ENCODE peak calls at places on chromosomes 13 and 19, in ten cellular contexts. V is endothelial cell, M is transverse colon, P is mucosa of descending colon, D is HL-60, T is fibroblast of lung, A is Calu3, H is adrenal gland, J is fibroblast of mammary gland, K is OCI-LY7. E is an unnamed sample.
A peak's percentile ranks its signal among the peaks of the same experiment; 100 is the strongest.

GRCh38 chr19:6963937-6964336 is 57.3 kb downstream of the MBD3L2B start:
- DNase-seq in V (no peak), M (no peak), P (no peak), D (no peak), T (no peak), A (no peak), H (no peak), J (no peak), K (peak; percentile 41), E (no peak)

GRCh38 chr19:18568367-18568766 is 3.3 kb upstream of the UBA52 start:
- DNase-seq in V (no peak), M (no peak), P (no peak), D (no peak), T (no peak), A (no peak), H (no peak), J (no peak), K (no peak), E (no peak)

GRCh38 chr19:29074579-29074978 is 138.4 kb downstream of the UQCRFS1 start:
- DNase-seq in V (no peak), M (no peak), P (no peak), D (no peak), T (no peak), A (no peak), H (no peak), J (no peak), K (no peak), E (no peak)

GRCh38 chr13:106143392-106143791 is 392.1 kb downstream of the EFNB2 start:
- DNase-seq in V (no peak), M (no peak), P (no peak), D (no peak), T (peak; percentile 95), A (no peak), H (no peak), J (peak; percentile 42), K (no peak), E (no peak)

GRCh38 chr13:110799246-110800236 is 86.0 kb downstream of the ING1 start:
- DNase-seq in V (no peak), M (no peak), P (no peak), D (no peak), T (peak; percentile 93), A (no peak), H (peak; percentile 37), J (peak; percentile 98), K (no peak), E (no peak)

GRCh38 chr13:41061914-41062837 is 867 bp downstream of the WBP4 start:
- DNase-seq in V (no peak), M (no peak), P (no peak), D (peak; percentile 58), T (peak; percentile 82), A (no peak), H (peak; percentile 80), J (peak; percentile 71), K (no peak), E (no peak)

GRCh38 chr13:46051958-46052313 is 610 bp downstream of the ZC3H13 start:
- DNase-seq in V (no peak), M (no peak), P (no peak), D (no peak), T (no peak), A (no peak), H (no peak), J (peak; percentile 22), K (no peak), E (no peak)

GRCh38 chr13:114111577-114111976 is 20.8 kb downstream of the RASA3 start:
- DNase-seq in V (no peak), M (peak; percentile 8), P (no peak), D (no peak), T (peak; percentile 91), A (no peak), H (no peak), J (peak; percentile 58), K (no peak), E (no peak)

GRCh38 chr13:72561791-72562190 is 165.6 kb downstream of the MZT1 start:
- DNase-seq in V (no peak), M (no peak), P (no peak), D (no peak), T (no peak), A (no peak), H (no peak), J (no peak), K (no peak), E (no peak)

GRCh38 chr13:72570019-72570418 is 157.4 kb downstream of the MZT1 start:
- DNase-seq in V (no peak), M (no peak), P (no peak), D (no peak), T (no peak), A (no peak), H (peak; percentile 1), J (no peak), K (no peak), E (no peak)

GRCh38 chr13:72562686-72563085 is 164.7 kb downstream of the MZT1 start:
- DNase-seq in V (no peak), M (no peak), P (no peak), D (no peak), T (no peak), A (no peak), H (no peak), J (no peak), K (no peak), E (no peak)

GRCh38 chr13:72567566-72567965 is 159.9 kb downstream of the MZT1 start:
- DNase-seq in V (no peak), M (no peak), P (no peak), D (no peak), T (no peak), A (no peak), H (no peak), J (no peak), K (no peak), E (no peak)

DNA sequence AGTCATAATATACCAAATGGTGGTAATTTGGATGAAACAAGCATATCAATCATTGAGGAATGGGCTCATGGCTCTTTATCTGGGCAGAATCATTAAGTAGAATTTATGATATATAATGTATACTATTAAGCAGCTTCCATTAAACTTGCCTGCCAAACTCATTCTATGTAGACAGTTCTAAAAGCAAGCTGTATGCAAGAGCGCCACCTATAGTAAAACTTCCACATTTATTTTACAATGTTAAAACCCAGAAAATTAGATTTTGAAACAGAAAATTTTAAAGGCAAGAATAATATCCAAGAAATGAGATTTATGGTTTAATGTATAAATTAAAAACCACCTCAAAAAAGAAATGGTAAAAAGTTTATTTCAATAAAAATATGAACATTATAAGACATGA is 161.5 kb downstream of the MZT1 start:
- DNase-seq in V (no peak), M (no peak), P (no peak), D (no peak), T (peak; percentile 61), A (no peak), H (no peak), J (peak; percentile 30), K (peak; percentile 43), E (no peak)
- TF ChIP-seq CTCF in V (peak; percentile 81), M (peak; percentile 64), P (no peak), D (peak; percentile 16), T (peak; percentile 64), A (no peak), H (peak; percentile 61), J (peak; percentile 46), K (peak; percentile 91), E (peak; percentile 50)

GRCh38 chr19:10209305-10209704 is 14.6 kb upstream of the DNMT1 start:
- DNase-seq in V (no peak), M (no peak), P (no peak), D (no peak), T (peak; percentile 59), A (no peak), H (no peak), J (peak; percentile 65), K (no peak), E (no peak)

GRCh38 chr19:10206226-10206873 is 11.6 kb upstream of the DNMT1 start:
- DNase-seq in V (no peak), M (no peak), P (no peak), D (no peak), T (peak; percentile 47), A (peak; percentile 70), H (peak; percentile 81), J (peak; percentile 69), K (no peak), E (no peak)

GRCh38 chr19:10203686-10204085 is 8.9 kb upstream of the DNMT1 start:
- DNase-seq in V (no peak), M (no peak), P (no peak), D (no peak), T (no peak), A (no peak), H (no peak), J (no peak), K (peak; percentile 26), E (no peak)

GRCh38 chr19:10205636-10206035 is 10.9 kb upstream of the DNMT1 start:
- DNase-seq in V (no peak), M (no peak), P (no peak), D (no peak), T (no peak), A (no peak), H (no peak), J (no peak), K (no peak), E (no peak)

DNA sequence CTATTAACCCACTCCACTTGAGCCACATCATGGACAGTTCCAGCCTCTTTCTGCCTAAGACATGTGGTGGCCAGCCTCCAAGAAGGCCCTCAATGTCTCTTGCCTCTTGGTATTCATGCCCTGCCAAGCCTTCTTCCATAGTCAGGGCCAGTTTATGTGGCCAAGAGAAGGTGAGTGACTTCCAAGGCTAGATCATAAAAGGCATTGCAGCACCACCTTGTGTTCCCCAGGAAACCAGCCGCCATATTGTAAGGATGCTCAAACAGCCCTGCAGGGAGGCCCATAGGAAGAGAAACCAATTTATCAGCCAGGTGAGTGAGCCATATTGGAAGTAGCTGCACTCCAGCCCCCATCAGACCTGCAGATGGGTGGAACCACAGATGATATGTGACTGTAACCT is 12.3 kb upstream of the DNMT1 start:
- DNase-seq in V (no peak), M (no peak), P (no peak), D (no peak), T (no peak), A (no peak), H (no peak), J (no peak), K (no peak), E (no peak)
- TF ChIP-seq CTCF in V (no peak), M (no peak), P (no peak), D (no peak), T (no peak), A (no peak), H (no peak), J (no peak), K (peak; percentile 30), E (no peak)

DNA sequence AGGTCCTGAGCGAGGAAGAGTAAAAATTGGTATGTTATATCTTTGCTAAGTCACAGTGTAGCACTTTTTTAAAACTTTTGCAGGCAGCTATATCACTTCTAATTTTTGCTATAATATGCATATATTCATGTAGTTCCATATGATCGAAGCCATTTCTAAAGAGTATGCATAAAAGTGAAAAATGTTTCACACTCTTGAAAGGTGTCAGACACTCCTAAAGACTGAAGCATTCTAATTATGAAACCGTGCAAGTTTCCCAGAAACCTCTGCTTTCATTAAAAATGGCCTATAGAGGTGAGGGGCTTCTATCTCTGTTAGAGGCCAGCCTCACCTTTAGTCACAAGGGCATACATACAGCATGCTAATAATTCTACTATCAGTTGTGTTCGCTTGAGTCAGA is 128.9 kb downstream of the CDK8 start:
- DNase-seq in V (no peak), M (no peak), P (no peak), D (no peak), T (no peak), A (no peak), H (no peak), J (no peak), K (no peak), E (no peak)
- TF ChIP-seq CTCF in V (no peak), M (no peak), P (no peak), D (no peak), T (no peak), A (no peak), H (no peak), J (no peak), K (no peak), E (no peak)

GRCh38 chr13:104301216-104301975 is 1235.2 kb upstream of the SLC10A2 start:
- DNase-seq in V (no peak), M (no peak), P (no peak), D (no peak), T (peak; percentile 66), A (no peak), H (no peak), J (no peak), K (no peak), E (no peak)
- TF ChIP-seq CTCF in V (no peak), M (no peak), P (no peak), D (no peak), T (no peak), A (no peak), H (no peak), J (no peak), K (no peak), E (no peak)